ENCODE peak calls at places on chromosomes 1 and 21, in nine cellular contexts. K is AG09309, G is EL, Q is HFF-Myc, A is CD14-positive monocyte, V is anterior cingulate cortex, O is EH, L is left ventricle myocardium superior, I is posterior cingulate gyrus. D is an unnamed sample.

GRCh38 chr1:30379684-30380624 is 343.4 kb downstream of the MATN1 start:
- DNase-seq in A (no peak), L (no peak), K (peak; percentile 31), V (peak; percentile 44), O (peak; percentile 81), Q (peak; percentile 71), I (peak; percentile 55), G (peak; percentile 71), D (peak; percentile 95)

GRCh38 chr1:222974496-222974895 is 159.7 kb downstream of the DISP1 start:
- DNase-seq in V (no peak), G (peak; percentile 86), I (no peak), O (peak; percentile 96), A (no peak), Q (peak; percentile 59), L (no peak), K (peak; percentile 95), D (peak; percentile 89)

GRCh38 chr21:29376556-29376955 is 77.8 kb downstream of the BACH1 start:
- DNase-seq in A (peak; percentile 57), L (peak; percentile 42), Q (peak; percentile 6), O (peak; percentile 50), I (peak; percentile 4), V (no peak), G (peak; percentile 43), K (no peak), D (peak; percentile 57)

GRCh38 chr1:32241011-32241763 is 5.8 kb upstream of the FAM167B start:
- DNase-seq in O (peak; percentile 67), A (peak; percentile 57), K (no peak), L (peak; percentile 77), I (peak; percentile 39), G (peak; percentile 64), V (peak; percentile 42), Q (no peak), D (peak; percentile 68)

GRCh38 chr1:205285391-205286101 is 36.0 kb downstream of the NUAK2 start:
- DNase-seq in G (no peak), O (peak; percentile 57), K (no peak), L (no peak), I (no peak), V (no peak), A (no peak), Q (no peak), D (peak; percentile 68)

GRCh38 chr1:22540311-22540710 is 23.0 kb upstream of the EPHA8 start:
- DNase-seq in K (no peak), Q (no peak), A (no peak), L (no peak), I (no peak), V (no peak), O (peak; percentile 60), G (peak; percentile 56), D (peak; percentile 21)

GRCh38 chr1:227766015-227766634 is 30.9 kb downstream of the SNAP47 start:
- DNase-seq in L (peak; percentile 61), Q (no peak), V (no peak), G (peak; percentile 27), K (no peak), O (peak; percentile 33), I (no peak), A (no peak), D (peak; percentile 91)

GRCh38 chr1:112933820-112934561 is 22.0 kb downstream of the SLC16A1 start:
- DNase-seq in L (no peak), Q (no peak), G (no peak), A (no peak), K (no peak), O (no peak), V (no peak), I (no peak), D (no peak)

GRCh38 chr1:115063238-115063901 is 25.9 kb downstream of the TSPAN2 start:
- DNase-seq in A (no peak), L (no peak), O (peak; percentile 54), Q (no peak), K (no peak), I (no peak), G (peak; percentile 57), V (no peak), D (peak; percentile 92)

GRCh38 chr1:182699673-182700350 is 15.4 kb upstream of the RGS8 start:
- DNase-seq in I (no peak), V (no peak), K (no peak), A (no peak), G (no peak), L (peak; percentile 36), Q (no peak), O (no peak), D (no peak)

GRCh38 chr1:156123356-156124196 is 9.1 kb downstream of the LMNA start:
- DNase-seq in I (peak; percentile 83), K (peak; percentile 94), O (peak; percentile 98), A (peak; percentile 95), L (peak; percentile 98), G (peak; percentile 98), V (peak; percentile 63), Q (peak; percentile 96), D (peak; percentile 98)

GRCh38 chr21:36788116-36788515 is 89.2 kb downstream of the SIM2 start:
- DNase-seq in L (no peak), A (no peak), I (no peak), G (peak; percentile 39), Q (no peak), K (no peak), O (peak; percentile 65), V (no peak), D (peak; percentile 40)

GRCh38 chr21:30710499-30710898 is 8.1 kb downstream of the KRTAP21-3 start:
- DNase-seq in A (no peak), K (no peak), L (no peak), G (no peak), Q (no peak), O (no peak), I (no peak), V (no peak), D (peak; percentile 33)

GRCh38 chr1:151187205-151187604 is 2.8 kb downstream of the VPS72 start:
- DNase-seq in A (no peak), L (no peak), I (no peak), V (no peak), K (no peak), O (no peak), Q (no peak), G (no peak), D (no peak)